ENCODE peak calls at places on chromosomes 6 and 20, in five cellular contexts. X is A549, A is upper lobe of left lung, Z is tibial nerve, H is gastrocnemius medialis. B is an unnamed sample.
A peak's percentile ranks its signal among the peaks of the same experiment; 100 is the strongest.

GRCh38 chr6:134707342-134707982 is 242.4 kb downstream of the ALDH8A1 start:
- DNase-seq in X (peak; percentile 33), A (no peak), Z (no peak), H (no peak), B (no peak)

GRCh38 chr6:14026831-14027539 is 90.6 kb upstream of the CD83 start:
- DNase-seq in X (no peak), A (no peak), Z (no peak), H (no peak), B (no peak)

GRCh38 chr6:142728367-142728766 is 216.6 kb downstream of the HIVEP2 start:
- DNase-seq in X (no peak), A (no peak), Z (no peak), H (no peak), B (no peak)

GRCh38 chr6:26570027-26570809 is 26.5 kb upstream of the ABT1 start:
- DNase-seq in X (no peak), A (no peak), Z (no peak), H (no peak), B (no peak)

GRCh38 chr20:8163543-8163942 is 31.5 kb downstream of the PLCB1 start:
- DNase-seq in X (no peak), A (no peak), Z (no peak), H (no peak), B (no peak)

GRCh38 chr20:5863040-5863811 is 87.1 kb downstream of the TRMT6 start:
- DNase-seq in X (no peak), A (no peak), Z (no peak), H (peak; percentile 55), B (no peak)

GRCh38 chr6:126607281-126607680 is 267.4 kb downstream of the CENPW start:
- DNase-seq in X (no peak), A (no peak), Z (no peak), H (no peak), B (no peak)

GRCh38 chr6:80094017-80094416 is 12.5 kb upstream of the BCKDHB start:
- DNase-seq in X (peak; percentile 9), A (no peak), Z (no peak), H (no peak), B (no peak)

GRCh38 chr6:148340586-148341297 is 1.9 kb upstream of the SASH1 start:
- DNase-seq in X (no peak), A (no peak), Z (no peak), H (no peak), B (no peak)

GRCh38 chr6:148462203-148462602 is 119.6 kb downstream of the SASH1 start:
- DNase-seq in X (no peak), A (no peak), Z (no peak), H (no peak), B (no peak)

GRCh38 chr6:129183681-129184216 is 300.8 kb downstream of the LAMA2 start:
- DNase-seq in X (no peak), A (no peak), Z (no peak), H (no peak), B (no peak)

GRCh38 chr20:62307226-62308101 is 4.7 kb downstream of the ADRM1 start:
- DNase-seq in X (no peak), A (peak; percentile 81), Z (no peak), H (no peak), B (no peak)

GRCh38 chr6:146851837-146852236 is 253.1 kb downstream of the ADGB start:
- DNase-seq in X (no peak), A (no peak), Z (no peak), H (no peak), B (no peak)

GRCh38 chr6:77231438-77232305 is 231.6 kb downstream of the HTR1B start:
- DNase-seq in X (no peak), A (no peak), Z (no peak), H (no peak), B (no peak)

GRCh38 chr6:117142995-117143394 is 122.4 kb upstream of the VGLL2 start:
- DNase-seq in X (no peak), A (no peak), Z (no peak), H (no peak), B (no peak)

GRCh38 chr20:47701612-47702011 is 83.7 kb downstream of the SULF2 start:
- DNase-seq in X (no peak), A (no peak), Z (no peak), H (no peak), B (no peak)

GRCh38 chr6:157770946-157771345 is 52.1 kb upstream of the SNX9 start:
- DNase-seq in X (no peak), A (no peak), Z (no peak), H (no peak), B (no peak)

GRCh38 chr6:147142684-147143245 is 61.5 kb upstream of the STXBP5 start:
- DNase-seq in X (no peak), A (no peak), Z (no peak), H (no peak), B (no peak)

GRCh38 chr6:38387994-38388393 is 251.7 kb downstream of the BTBD9 start:
- DNase-seq in X (no peak), A (no peak), Z (peak; percentile 14), H (no peak), B (no peak)

GRCh38 chr20:46129955-46130481 is 11.9 kb downstream of the CD40 start:
- DNase-seq in X (no peak), A (no peak), Z (no peak), H (peak; percentile 3), B (no peak)

GRCh38 chr6:138776659-138777058 is 3.1 kb downstream of the CCDC28A start:
- DNase-seq in X (no peak), A (no peak), Z (no peak), H (no peak), B (no peak)

GRCh38 chr6:17601389-17601703 is 1.2 kb downstream of the FAM8A1 start:
- DNase-seq in X (no peak), A (no peak), Z (no peak), H (no peak), B (no peak)

GRCh38 chr6:79544939-79545450 is 7.8 kb upstream of the LCA5 start:
- DNase-seq in X (peak; percentile 90), A (no peak), Z (peak; percentile 56), H (peak; percentile 77), B (peak; percentile 95)

GRCh38 chr6:7051780-7052440 is 55.9 kb upstream of the RREB1 start:
- DNase-seq in X (no peak), A (peak; percentile 92), Z (no peak), H (peak; percentile 70), B (no peak)

GRCh38 chr6:127857051-127857637 is 43.7 kb downstream of the THEMIS start:
- DNase-seq in X (no peak), A (no peak), Z (no peak), H (no peak), B (no peak)

GRCh38 chr6:140779341-140779740 is 1353.4 kb upstream of the GJE1 start:
- DNase-seq in X (no peak), A (no peak), Z (no peak), H (no peak), B (no peak)

GRCh38 chr6:160277144-160277543 is 18.5 kb upstream of the SLC22A2 start:
- DNase-seq in X (no peak), A (no peak), Z (no peak), H (no peak), B (peak; percentile 55)

GRCh38 chr20:50663095-50663821 is 28.1 kb downstream of the RIPOR3 start:
- DNase-seq in X (no peak), A (no peak), Z (no peak), H (no peak), B (no peak)

GRCh38 chr6:68642081-68642480 is 7.0 kb downstream of the ADGRB3 start:
- DNase-seq in X (no peak), A (no peak), Z (no peak), H (no peak), B (no peak)

GRCh38 chr6:84074988-84075781 is 41.6 kb downstream of the MRAP2 start:
- DNase-seq in X (no peak), A (no peak), Z (no peak), H (no peak), B (no peak)

GRCh38 chr6:151914475-151914874 is 107.0 kb downstream of the ESR1 start:
- DNase-seq in X (peak; percentile 15), A (no peak), Z (no peak), H (no peak), B (no peak)

GRCh38 chr6:139510040-139510815 is 135.8 kb upstream of the CITED2 start:
- DNase-seq in X (no peak), A (no peak), Z (no peak), H (no peak), B (no peak)

GRCh38 chr6:50819906-50820589 is 1.4 kb downstream of the TFAP2B start:
- DNase-seq in X (no peak), A (peak; percentile 59), Z (no peak), H (no peak), B (no peak)

GRCh38 chr20:62202083-62202395 is 18.0 kb downstream of the HRH3 start:
- DNase-seq in X (no peak), A (no peak), Z (no peak), H (no peak), B (no peak)

GRCh38 chr6:49937811-49938210 is 26.2 kb downstream of the DEFB114 start:
- DNase-seq in X (no peak), A (no peak), Z (no peak), H (no peak), B (no peak)

DNA sequence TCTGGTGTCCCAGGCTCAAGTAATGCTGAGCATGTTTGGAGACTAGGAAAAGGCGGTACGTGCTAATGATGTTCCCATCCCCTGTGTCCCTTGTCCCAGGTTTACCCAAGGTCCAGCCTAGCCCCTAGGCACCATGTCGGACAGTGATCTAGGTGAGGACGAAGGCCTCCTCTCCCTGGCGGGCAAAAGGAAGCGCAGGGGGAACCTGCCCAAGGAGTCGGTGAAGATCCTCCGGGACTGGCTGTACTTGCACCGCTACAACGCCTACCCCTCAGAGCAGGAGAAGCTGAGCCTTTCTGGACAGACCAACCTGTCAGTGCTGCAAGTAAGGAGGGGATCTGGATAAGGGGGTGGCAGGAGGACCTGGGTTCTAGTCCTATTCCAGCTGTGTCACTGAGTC is 5.2 kb downstream of the TGIF2 start:
- DNase-seq in X (no peak), A (no peak), Z (no peak), H (no peak), B (no peak)
- TF ChIP-seq POLR2A in X (no peak), A (no peak), Z (no peak), H (no peak), B (no peak)

GRCh38 chr6:8391934-8392333 is 43.4 kb downstream of the SLC35B3 start:
- DNase-seq in X (no peak), A (no peak), Z (no peak), H (no peak), B (no peak)
- H3K4me1 ChIP-seq in X (no peaks in the 10 kb centered on the region), A (no peaks in the 10 kb centered on the region), Z (no peaks in the 10 kb centered on the region), H (no peaks in the 10 kb centered on the region), B (no peaks in the 10 kb centered on the region)

GRCh38 chr20:35617397-35618031 is 1.9 kb downstream of the SPAG4 start:
- DNase-seq in X (peak; percentile 85), A (peak; percentile 66), Z (peak; percentile 27), H (peak; percentile 55), B (no peak)

GRCh38 chr20:35618372-35619131 is 2.9 kb downstream of the SPAG4 start:
- DNase-seq in X (peak; percentile 35), A (peak; percentile 74), Z (no peak), H (no peak), B (no peak)

GRCh38 chr20:35618032-35618371 is 2.4 kb downstream of the SPAG4 start:
- DNase-seq in X (no peak), A (no peak), Z (no peak), H (no peak), B (no peak)

GRCh38 chr20:35616465-35617396 is 1.1 kb downstream of the SPAG4 start:
- DNase-seq in X (peak; percentile 87), A (peak; percentile 93), Z (peak; percentile 74), H (peak; percentile 80), B (no peak)

GRCh38 chr20:35615667-35616464 is at the start of gene SPAG4:
- DNase-seq in X (peak; percentile 98), A (peak; percentile 100), Z (peak; percentile 99), H (peak; percentile 99), B (peak; percentile 100)
- TF ChIP-seq POLR2A in X (peak; percentile 79), A (peak; percentile 71), Z (peak; percentile 25), H (peak; percentile 65), B (peak; percentile 50)

GRCh38 chr20:25213566-25214415 is 18.3 kb downstream of the ENTPD6 start:
- DNase-seq in X (no peak), A (peak; percentile 27), Z (no peak), H (no peak), B (no peak)
- H3K4me1 ChIP-seq in X (no peaks in the 10 kb centered on the region), A (no peaks in the 10 kb centered on the region), Z (no peaks in the 10 kb centered on the region), H (no peaks in the 10 kb centered on the region), B (no peaks in the 10 kb centered on the region)